ENCODE peak calls at places on chromosome 6, in six cellular contexts. Y, R, F, A, K and Q are unnamed samples.

GRCh38 chr6:13813621-13814175 is 659 bp downstream of the MCUR1 start:
- DNase-seq in Y (peak; percentile 97), K (peak; percentile 50), A (peak; percentile 95), F (peak; percentile 91), R (peak; percentile 78), Q (no peak)

GRCh38 chr6:3808189-3808588 is 41.0 kb upstream of the FAM50B start:
- DNase-seq in A (no peak), Y (no peak), R (no peak), K (no peak), F (no peak), Q (no peak)

GRCh38 chr6:32081168-32081624 is 27.9 kb downstream of the TNXB start:
- DNase-seq in A (no peak), Y (no peak), K (peak; percentile 89), R (no peak), F (peak; percentile 88), Q (no peak)

GRCh38 chr6:33279257-33279695 is 2.4 kb downstream of the B3GALT4 start:
- DNase-seq in A (no peak), F (peak; percentile 71), R (no peak), K (no peak), Y (no peak), Q (no peak)

GRCh38 chr6:18323935-18324707 is 59.8 kb upstream of the DEK start:
- DNase-seq in F (no peak), Y (peak; percentile 83), A (peak; percentile 72), K (peak; percentile 61), R (peak; percentile 32), Q (no peak)

GRCh38 chr6:33320315-33321181 is 3.0 kb upstream of the ZBTB22 start:
- DNase-seq in R (no peak), Y (peak; percentile 41), K (peak; percentile 96), A (no peak), F (no peak), Q (no peak)

GRCh38 chr6:169070506-169071176 is 183.0 kb downstream of the THBS2 start:
- DNase-seq in F (peak; percentile 93), A (no peak), K (peak; percentile 100), Y (no peak), R (no peak), Q (no peak)

GRCh38 chr6:24933868-24934401 is 1.8 kb downstream of the RIPOR2 start:
- DNase-seq in Y (peak; percentile 96), R (no peak), A (peak; percentile 83), F (no peak), K (no peak), Q (no peak)

GRCh38 chr6:80728830-80729229 is 622.4 kb downstream of the BCKDHB start:
- DNase-seq in R (no peak), Y (no peak), K (no peak), A (no peak), F (no peak), Q (no peak)

GRCh38 chr6:96792791-96793190 is 44.5 kb downstream of the GPR63 start:
- DNase-seq in R (no peak), A (no peak), Y (no peak), K (no peak), F (no peak), Q (no peak)

GRCh38 chr6:23002044-23002619 is 432.8 kb downstream of the HDGFL1 start:
- DNase-seq in A (no peak), Y (peak; percentile 68), K (no peak), R (no peak), F (no peak), Q (no peak)

GRCh38 chr6:117449549-117450439 is 24.1 kb upstream of the ROS1 start:
- DNase-seq in R (peak; percentile 54), K (peak; percentile 83), F (no peak), A (peak; percentile 77), Y (peak; percentile 89), Q (peak; percentile 67)

GRCh38 chr6:139905404-139906052 is 531.1 kb upstream of the CITED2 start:
- DNase-seq in R (no peak), F (no peak), Y (no peak), K (no peak), A (no peak), Q (no peak)

GRCh38 chr6:69936674-69937363 is 70.5 kb downstream of the COL19A1 start:
- DNase-seq in A (no peak), K (no peak), F (no peak), Y (peak; percentile 2), R (no peak), Q (no peak)

DNA sequence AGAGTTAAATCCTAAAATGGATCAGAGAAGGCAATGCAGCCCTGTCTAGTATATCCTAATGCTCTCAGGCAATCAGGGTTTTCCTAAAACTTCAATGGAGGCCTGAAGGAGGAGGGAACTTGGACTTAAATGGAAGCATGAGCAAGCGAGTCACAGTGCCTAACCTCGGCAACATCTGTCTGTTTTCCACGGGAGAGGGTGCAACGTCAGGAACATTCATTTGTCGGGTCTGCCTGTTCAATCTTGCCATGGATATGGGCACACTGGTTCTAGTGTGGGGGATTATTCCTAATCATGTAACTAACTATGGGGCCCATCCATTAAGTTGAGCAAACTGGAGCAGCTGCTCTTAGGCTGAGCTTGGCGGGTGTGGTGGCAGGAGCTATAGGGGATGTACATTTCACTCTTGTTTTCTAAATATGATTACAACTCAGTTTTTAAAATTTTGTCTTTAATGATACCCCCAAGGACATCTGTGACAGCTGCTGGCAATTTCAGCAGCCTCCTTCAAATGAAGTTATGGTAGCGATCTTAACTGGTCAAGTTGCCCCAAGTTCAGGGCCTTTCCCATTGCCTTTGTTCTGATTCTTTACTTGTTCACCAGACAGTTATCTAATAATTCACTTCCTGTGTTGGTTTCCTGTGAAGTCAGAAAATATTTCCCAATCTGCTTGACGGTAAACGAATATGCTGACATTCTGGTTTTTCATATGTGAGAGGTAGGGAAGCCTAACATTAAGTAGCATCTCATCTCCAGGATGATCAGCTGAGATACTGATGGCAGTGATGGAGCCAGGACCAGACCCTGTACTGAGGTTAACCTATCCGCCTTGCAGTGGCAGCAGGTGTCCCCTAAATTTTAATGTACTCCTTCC is 21.6 kb downstream of the DSE start:
- DNase-seq in A (no peak), K (peak; percentile 38), Y (no peak), F (no peak), R (no peak), Q (peak; percentile 15)
- H3K4me1 ChIP-seq in A (peaks cover under 1% of the 10 kb centered on the region), K (peaks cover 17% of the 10 kb centered on the region), Y (peaks cover 3% of the 10 kb centered on the region), F (no peaks in the 10 kb centered on the region), R (peaks cover under 1% of the 10 kb centered on the region), Q (peaks cover 8% of the 10 kb centered on the region)

GRCh38 chr6:56765494-56765893 is 122.8 kb upstream of the DST start:
- DNase-seq in A (no peak), F (no peak), Y (no peak), K (no peak), R (no peak), Q (no peak)
- H3K4me3 ChIP-seq in A (no peak overlapping the region), F (no peak overlapping the region), Y (no peak overlapping the region), K (no peak overlapping the region), R (no peak overlapping the region), Q (no peak overlapping the region)

GRCh38 chr6:149474108-149474935 is 10.5 kb downstream of the ZC3H12D start:
- DNase-seq in A (no peak), Y (no peak), K (no peak), R (no peak), F (no peak), Q (no peak)
- H3K4me1 ChIP-seq in A (peaks cover 9% of the 10 kb centered on the region), Y (peaks cover 6% of the 10 kb centered on the region), K (no peaks in the 10 kb centered on the region), R (peaks cover 2% of the 10 kb centered on the region), F (no peaks in the 10 kb centered on the region), Q (no peaks in the 10 kb centered on the region)

GRCh38 chr6:34697904-34698557 is 1.5 kb upstream of the ILRUN start:
- DNase-seq in Y (no peak), R (no peak), A (no peak), F (no peak), K (no peak), Q (no peak)
- H3K4me3 ChIP-seq in Y (no peak overlapping the region), R (no peak overlapping the region), A (no peak overlapping the region), F (no peak overlapping the region), K (no peak overlapping the region), Q (peak overlapping the region; percentile 83)

DNA sequence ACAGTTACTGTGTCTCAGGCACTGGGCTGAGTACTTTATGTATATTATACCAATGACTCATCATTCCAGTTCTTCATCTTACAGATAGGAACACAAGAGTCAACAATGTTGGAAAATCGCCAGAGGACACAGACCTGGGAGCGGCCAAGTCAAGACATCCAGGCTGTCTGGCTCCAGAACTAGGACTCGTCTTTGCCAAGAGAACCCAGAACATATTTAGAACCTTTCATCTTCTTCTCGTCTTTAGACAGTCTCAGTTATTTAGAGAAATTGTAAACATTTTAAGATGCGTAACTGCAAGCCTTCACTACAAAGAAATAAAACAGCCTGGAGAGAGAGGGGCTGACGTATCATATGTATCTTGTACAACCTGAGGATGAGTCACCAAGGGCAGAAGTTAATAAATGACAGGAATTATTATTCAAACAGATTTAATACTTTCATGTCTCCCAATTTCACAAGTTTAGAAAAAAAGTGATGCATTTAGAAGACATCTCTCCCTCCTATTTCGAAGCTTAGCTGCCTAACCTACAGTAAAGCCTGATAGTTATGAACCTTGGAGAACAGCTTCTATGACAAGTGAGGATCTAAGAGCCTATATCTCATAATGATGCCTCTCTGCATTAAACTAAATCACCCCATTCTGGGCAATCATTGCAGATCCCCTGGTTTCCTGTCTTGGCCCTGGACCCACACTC is 43.4 kb downstream of the SLC22A3 start:
- DNase-seq in Y (no peak), K (no peak), R (no peak), F (no peak), A (no peak), Q (no peak)
- H3K4me1 ChIP-seq in Y (no peaks in the 10 kb centered on the region), K (no peaks in the 10 kb centered on the region), R (peaks cover 1% of the 10 kb centered on the region), F (peaks cover 8% of the 10 kb centered on the region), A (peaks cover 2% of the 10 kb centered on the region), Q (no peaks in the 10 kb centered on the region)

GRCh38 chr6:26438000-26438399 is 2.3 kb upstream of the BTN3A3 start:
- DNase-seq in F (no peak), R (no peak), A (no peak), K (no peak), Y (no peak), Q (no peak)

GRCh38 chr6:26441977-26442376 is 1.7 kb downstream of the BTN3A3 start:
- DNase-seq in F (no peak), R (no peak), Y (no peak), K (no peak), A (no peak), Q (no peak)

GRCh38 chr6:26439552-26440125 is 665 bp upstream of the BTN3A3 start:
- DNase-seq in A (no peak), K (no peak), F (no peak), Y (no peak), R (no peak), Q (no peak)

GRCh38 chr6:26439151-26439550 is 1.2 kb upstream of the BTN3A3 start:
- DNase-seq in R (no peak), F (no peak), Y (no peak), K (no peak), A (no peak), Q (no peak)

GRCh38 chr6:26440977-26441358 is 664 bp downstream of the BTN3A3 start:
- DNase-seq in R (no peak), A (no peak), K (no peak), Y (no peak), F (no peak), Q (no peak)
- H3K4me3 ChIP-seq in R (no peak overlapping the region), A (no peak overlapping the region), K (peak overlapping the region; percentile 99), Y (no peak overlapping the region), F (peak overlapping the region; percentile 73), Q (peak overlapping the region; percentile 94)

GRCh38 chr6:148105695-148106094 is 236.9 kb upstream of the SASH1 start:
- DNase-seq in R (no peak), F (no peak), A (no peak), Y (peak; percentile 26), K (no peak), Q (no peak)
- H3K4me1 ChIP-seq in R (no peaks in the 10 kb centered on the region), F (no peaks in the 10 kb centered on the region), A (peaks cover 9% of the 10 kb centered on the region), Y (peaks cover 7% of the 10 kb centered on the region), K (no peaks in the 10 kb centered on the region), Q (no peaks in the 10 kb centered on the region)